ENCODE peak calls at places on chromosomes 11 and 22, in four cellular contexts. G is GM10248, X is tibial nerve, D is H9. Z is an unnamed sample.

GRCh38 chr11:126188332-126189108 is 22.9 kb downstream of the RPUSD4 start:
- DNase-seq in G (peak), D (no peak), X (no peak), Z (no peak)

GRCh38 chr22:34669001-34669400 is 397.0 kb upstream of the ISX start:
- DNase-seq in D (no peak), G (no peak), X (no peak), Z (no peak)

GRCh38 chr11:93694586-93694985 is 33.1 kb downstream of the CEP295 start:
- DNase-seq in G (no peak), X (no peak), D (no peak), Z (no peak)

GRCh38 chr22:37768273-37768672 is 39.5 kb upstream of the GCAT start:
- DNase-seq in D (no peak), X (no peak), G (no peak), Z (no peak)

GRCh38 chr11:114562166-114562916 is 2.7 kb upstream of the NXPE1 start:
- DNase-seq in D (no peak), G (no peak), X (no peak), Z (no peak)

GRCh38 chr22:33577862-33578411 is 342.3 kb downstream of the LARGE1 start:
- DNase-seq in X (no peak), G (no peak), D (no peak), Z (no peak)

GRCh38 chr11:76207642-76208378 is 1.5 kb upstream of the WNT11 start:
- DNase-seq in G (peak), D (peak), X (peak), Z (peak)

GRCh38 chr11:134557571-134558257 is 145.7 kb upstream of the B3GAT1 start:
- DNase-seq in D (no peak), G (no peak), X (no peak), Z (no peak)

GRCh38 chr11:115670538-115671200 is 166.5 kb upstream of the CADM1 start:
- DNase-seq in X (no peak), D (no peak), G (no peak), Z (no peak)

GRCh38 chr11:116078101-116078561 is 573.9 kb upstream of the CADM1 start:
- DNase-seq in G (peak), X (no peak), D (peak), Z (no peak)

GRCh38 chr11:64095949-64096348 is 60.2 kb downstream of the FLRT1 start:
- DNase-seq in X (no peak), G (no peak), D (no peak), Z (no peak)

GRCh38 chr11:115286614-115287013 is 217.6 kb downstream of the CADM1 start:
- DNase-seq in X (no peak), D (no peak), G (no peak), Z (no peak)

GRCh38 chr11:8291421-8292350 is 28.0 kb upstream of the LMO1 start:
- DNase-seq in D (peak), G (no peak), X (no peak), Z (no peak)

GRCh38 chr22:31098633-31099110 is 8.7 kb downstream of the SELENOM start:
- DNase-seq in D (peak), X (peak), G (no peak), Z (no peak)

GRCh38 chr11:57616595-57616994 is 19.1 kb downstream of the SERPING1 start:
- DNase-seq in X (no peak), D (no peak), G (no peak), Z (no peak)

GRCh38 chr11:57732661-57733060 is 8.6 kb upstream of the SELENOH start:
- DNase-seq in X (no peak), D (no peak), G (no peak), Z (no peak)

DNA sequence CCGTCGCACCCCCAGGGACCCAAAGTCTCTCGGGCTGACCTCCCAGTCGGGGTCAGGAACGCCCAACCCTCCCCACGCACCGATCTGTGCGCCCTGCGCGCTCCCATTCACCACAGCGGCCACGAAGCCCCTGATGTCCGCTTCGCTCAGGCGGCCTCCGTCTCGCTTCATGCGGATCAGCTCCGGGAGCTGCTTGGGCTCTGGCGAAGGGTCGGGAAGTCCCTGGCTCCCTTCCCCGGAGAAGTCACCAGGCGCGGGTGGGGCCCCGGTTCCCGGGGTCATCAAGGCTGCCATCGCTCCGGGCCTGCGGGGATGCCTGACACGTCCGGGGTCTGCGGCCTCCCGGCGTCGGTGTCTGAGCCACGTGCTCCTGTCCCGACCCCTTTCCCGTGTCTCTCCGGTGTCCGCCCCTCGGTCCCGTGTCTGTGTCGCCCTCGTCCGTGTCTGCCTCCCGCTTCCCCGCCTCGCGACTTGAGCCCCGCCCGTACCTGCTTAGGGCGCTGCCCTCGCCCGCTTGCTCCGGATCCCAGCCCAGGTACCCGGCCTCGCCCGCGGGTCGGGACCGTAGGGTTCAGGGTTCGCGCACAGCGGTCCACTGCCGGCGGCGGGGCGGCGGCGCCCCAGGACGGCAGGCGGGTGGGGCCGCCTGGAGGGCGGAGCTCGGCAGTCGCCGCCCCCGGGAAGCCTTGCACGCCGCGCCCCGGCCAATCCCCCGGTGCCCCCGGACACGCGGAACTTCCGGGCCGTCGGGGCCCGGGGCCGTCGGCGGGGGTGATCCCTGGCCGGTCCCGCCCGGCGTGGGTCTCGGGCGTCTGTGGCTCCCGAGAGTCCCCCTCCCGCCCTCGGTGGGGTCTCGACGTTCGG is at the start of gene TYMP:
- DNase-seq in G (peak), X (peak), D (no peak), Z (peak)
- TF ChIP-seq CTCF in G (no peak), X (no peak), D (no peak), Z (no peak)

GRCh38 chr11:109423114-109423859 is 1.3 kb downstream of the C11orf87 start:
- DNase-seq in X (no peak), G (peak), D (peak), Z (no peak)
- TF ChIP-seq CTCF in X (no peak), G (no peak), D (no peak), Z (no peak)

GRCh38 chr11:68437927-68438657 is 22.5 kb upstream of the PPP6R3 start:
- DNase-seq in X (no peak), G (no peak), D (no peak), Z (no peak)

GRCh38 chr11:68438658-68439259 is 21.8 kb upstream of the PPP6R3 start:
- DNase-seq in D (no peak), X (no peak), G (no peak), Z (no peak)

GRCh38 chr11:68439355-68440065 is 21.0 kb upstream of the PPP6R3 start:
- DNase-seq in D (peak), G (no peak), X (no peak), Z (no peak)

GRCh38 chr11:68436162-68436888 is 24.2 kb upstream of the PPP6R3 start:
- DNase-seq in D (no peak), X (no peak), G (no peak), Z (no peak)

DNA sequence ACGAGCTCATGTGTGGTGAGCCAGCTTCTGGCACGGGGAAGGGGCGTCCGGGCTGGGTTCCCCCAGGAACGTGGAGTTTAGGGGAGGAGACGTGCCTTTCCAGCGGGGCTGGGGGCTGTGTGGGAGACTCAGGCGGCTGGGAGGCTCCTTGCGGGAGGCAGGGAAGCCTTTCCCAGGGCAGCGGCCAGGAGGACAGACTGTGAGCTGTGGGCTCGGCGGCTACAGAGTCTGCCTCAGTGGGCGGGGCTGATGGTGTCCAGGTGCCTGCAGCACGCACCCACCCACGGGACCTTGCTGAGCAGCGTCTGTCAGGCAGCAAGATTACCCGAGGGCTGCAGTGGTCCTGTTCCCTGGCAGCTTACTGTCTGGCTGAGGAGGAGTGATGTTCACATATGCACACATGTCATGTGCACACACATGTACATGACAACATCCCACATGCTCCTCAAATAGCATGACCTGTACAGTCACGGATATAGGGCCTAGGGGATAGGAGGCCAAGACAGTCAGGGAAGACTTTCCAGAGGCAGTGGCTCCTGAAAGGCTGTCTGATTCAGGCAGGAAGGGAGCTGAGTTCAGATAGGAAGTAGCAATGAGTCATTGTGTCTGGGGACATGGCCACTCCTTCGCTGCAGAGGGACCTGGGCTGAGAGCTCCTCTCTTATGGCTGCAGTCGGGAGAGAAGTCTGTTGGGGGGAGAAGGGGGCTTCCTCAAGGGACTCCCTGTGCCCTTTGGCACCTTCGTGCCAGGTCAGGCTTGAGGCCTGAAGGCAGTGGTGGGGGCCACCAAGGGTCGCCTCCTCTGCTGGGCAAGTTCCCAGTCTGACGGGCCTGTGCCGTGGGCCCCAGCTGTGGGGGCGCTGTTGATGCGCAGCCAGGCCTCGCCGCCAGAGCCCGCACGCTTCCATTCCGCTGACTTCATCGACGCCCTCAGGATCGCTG is 23.3 kb upstream of the PPP6R3 start:
- DNase-seq in D (no peak), X (no peak), G (no peak), Z (no peak)
- TF ChIP-seq CTCF in D (no peak), X (no peak), G (no peak), Z (no peak)

GRCh38 chr11:123659311-123659710 is 4.9 kb upstream of the SCN3B start:
- DNase-seq in X (no peak), G (no peak), D (no peak), Z (no peak)

GRCh38 chr11:123653997-123654565 is 343 bp downstream of the SCN3B start:
- DNase-seq in D (peak), G (peak), X (no peak), Z (peak)

GRCh38 chr11:123654566-123655081 is at the start of gene SCN3B:
- DNase-seq in X (no peak), G (peak), D (peak), Z (no peak)

GRCh38 chr11:123650901-123651300 is 3.5 kb downstream of the SCN3B start:
- DNase-seq in X (no peak), G (no peak), D (no peak), Z (no peak)

DNA sequence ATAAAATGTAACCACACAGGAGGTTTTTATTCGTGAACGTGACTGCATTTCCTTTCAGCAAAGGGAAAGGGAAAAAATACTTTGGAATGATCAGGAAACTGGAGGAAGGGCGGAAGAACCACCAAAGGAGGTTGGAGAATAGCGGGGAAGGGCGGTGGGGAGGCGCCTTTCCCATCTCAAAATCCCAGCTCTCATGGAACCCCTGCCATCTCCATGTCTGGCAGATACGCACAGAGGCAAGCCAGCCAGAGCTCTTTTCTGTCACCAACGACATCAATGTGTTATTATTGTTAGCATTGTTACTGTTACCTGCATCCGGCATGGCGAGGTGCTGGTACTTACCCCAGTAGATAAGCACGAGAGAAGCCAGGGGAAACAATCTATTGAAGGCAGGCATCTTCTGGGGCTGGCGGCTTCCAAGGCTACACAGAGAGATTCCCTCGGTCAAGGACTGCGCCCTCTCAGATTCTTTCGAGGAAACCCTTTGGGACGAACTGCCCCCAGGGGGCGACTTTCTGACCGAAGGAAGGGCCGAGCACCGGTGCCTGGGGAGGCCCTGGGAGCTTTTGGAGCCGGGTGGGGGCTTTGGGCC is 923 bp downstream of the SCN3B start:
- DNase-seq in G (no peak), X (no peak), D (no peak), Z (no peak)
- TF ChIP-seq CTCF in G (no peak), X (no peak), D (peak), Z (no peak)

GRCh38 chr11:123642435-123642834 is 12.0 kb downstream of the SCN3B start:
- DNase-seq in G (no peak), X (no peak), D (no peak), Z (no peak)
- TF ChIP-seq CTCF in G (no peak), X (no peak), D (peak), Z (no peak)

GRCh38 chr11:58905716-58906547 is 33.4 kb upstream of the GLYATL1 start:
- DNase-seq in D (peak), X (peak), G (no peak), Z (no peak)
- TF ChIP-seq CTCF in D (peak), X (no peak), G (no peak), Z (no peak)

Z was measured in activated B cell treated with CpG ODN at 0.5 μM for 24 hours.